ENCODE peak calls at places on chromosomes 16 and 17, in seven cellular contexts. W, N, B, Y, I, A and M are unnamed samples.

GRCh38 chr16:6096931-6097665 is 999.5 kb upstream of the EEF2KMT start:
- DNase-seq in N (no peak), Y (no peak), W (peak), I (no peak), B (no peak), A (peak), M (no peak)

GRCh38 chr16:2770057-2770780 is 6.9 kb downstream of the ELOB start:
- DNase-seq in W (no peak), N (no peak), A (no peak), I (no peak), Y (no peak), B (no peak), M (no peak)

GRCh38 chr16:54136276-54136625 is 150.3 kb downstream of the IRX3 start:
- DNase-seq in W (peak), Y (no peak), B (peak), I (no peak), N (no peak), A (no peak), M (no peak)

GRCh38 chr17:29407856-29408255 is 17.7 kb downstream of the TAOK1 start:
- DNase-seq in A (peak), Y (no peak), I (no peak), B (no peak), W (peak), N (no peak), M (no peak)

GRCh38 chr16:89278441-89279240 is 61.1 kb downstream of the ZNF778 start:
- DNase-seq in N (no peak), Y (no peak), A (no peak), W (no peak), I (no peak), B (no peak), M (no peak)

GRCh38 chr17:31294839-31295488 is 2.1 kb downstream of the OMG start:
- DNase-seq in Y (no peak), A (no peak), I (no peak), B (no peak), W (no peak), N (no peak), M (no peak)

GRCh38 chr17:42578282-42578869 is 847 bp upstream of the PSMC3IP start:
- DNase-seq in W (peak), B (no peak), N (peak), A (peak), I (peak), Y (peak), M (peak)

GRCh38 chr17:82974136-82974952 is 105.1 kb upstream of the METRNL start:
- DNase-seq in W (no peak), N (no peak), Y (no peak), A (no peak), I (no peak), B (no peak), M (no peak)

GRCh38 chr16:85515830-85516397 is 97.2 kb upstream of the GSE1 start:
- DNase-seq in W (no peak), Y (peak), B (no peak), A (no peak), N (no peak), I (no peak), M (no peak)

GRCh38 chr17:2347805-2348685 is 10.7 kb downstream of the SGSM2 start:
- DNase-seq in W (peak), N (no peak), Y (peak), B (peak), I (no peak), A (peak), M (no peak)

GRCh38 chr17:48460055-48460454 is 30.0 kb upstream of the SKAP1 start:
- DNase-seq in I (no peak), A (no peak), Y (no peak), N (no peak), B (no peak), W (no peak), M (no peak)

GRCh38 chr17:37742762-37743611 is 1.9 kb downstream of the HNF1B start:
- DNase-seq in B (no peak), I (no peak), N (peak), W (no peak), Y (no peak), A (no peak), M (no peak)

GRCh38 chr17:71304498-71305158 is 816.2 kb upstream of the SOX9 start:
- DNase-seq in Y (no peak), A (no peak), W (peak), N (no peak), I (no peak), B (no peak), M (no peak)

GRCh38 chr16:70417661-70418060 is 21.2 kb downstream of the ST3GAL2 start:
- DNase-seq in N (no peak), B (no peak), A (no peak), I (no peak), Y (no peak), W (no peak), M (no peak)

GRCh38 chr17:59101178-59101577 is 5.5 kb downstream of the TRIM37 start:
- DNase-seq in N (no peak), B (no peak), W (no peak), Y (no peak), I (no peak), A (no peak), M (no peak)

GRCh38 chr16:86059253-86060171 is 160.6 kb downstream of the IRF8 start:
- DNase-seq in I (no peak), W (no peak), B (no peak), A (no peak), N (no peak), Y (peak), M (no peak)

GRCh38 chr16:4086153-4086552 is 30.1 kb downstream of the ADCY9 start:
- DNase-seq in W (no peak), A (no peak), I (no peak), B (no peak), N (no peak), Y (no peak), M (no peak)

GRCh38 chr16:87207965-87208364 is 109.2 kb downstream of the C16orf95 start:
- DNase-seq in B (no peak), N (no peak), W (no peak), Y (no peak), I (no peak), A (peak), M (no peak)

GRCh38 chr17:50397919-50398285 is 579 bp upstream of the LRRC59 start:
- DNase-seq in N (no peak), W (no peak), Y (no peak), I (no peak), A (no peak), B (no peak), M (no peak)

GRCh38 chr16:10828851-10829331 is 10.3 kb upstream of the TVP23A start:
- DNase-seq in A (peak), Y (peak), I (no peak), W (peak), N (no peak), B (peak), M (no peak)

GRCh38 chr17:79803997-79804855 is 7.3 kb upstream of the CBX8 start:
- DNase-seq in W (no peak), B (no peak), Y (no peak), I (no peak), N (no peak), A (peak), M (no peak)

GRCh38 chr17:52178013-52178412 is 19.5 kb upstream of the CA10 start:
- DNase-seq in A (no peak), W (no peak), B (no peak), N (no peak), Y (no peak), I (no peak), M (no peak)